ENCODE peak calls at places on chromosome 20, in seven cellular contexts. H is activated CD4-positive, alpha-beta T cell treated with anti-CD3 and anti-CD28 coated beads for 36 hours; I is activated CD8-positive, alpha-beta T cell treated with anti-CD3 and anti-CD28 coated beads, Interleukin-2, amount 10 ng/mL, durations not matched to agents 7 days and 5 days; T is lower leg skin; P is CD4-positive, CD25-positive, alpha-beta regulatory T cell; B is dermis blood vessel endothelial cell; K is endothelial cell. N is an unnamed sample.

GRCh38 chr20:33490023-33490933 is at the start of gene CBFA2T2:
- DNase-seq in B (peak; percentile 78), I (peak; percentile 67), T (peak; percentile 92), P (no peak), K (no peak), H (no peak), N (no peak)

GRCh38 chr20:63699466-63700198 is 3.2 kb downstream of the TNFRSF6B start:
- DNase-seq in B (no peak), T (peak; percentile 84), K (no peak), P (no peak), I (no peak), H (peak; percentile 12), N (no peak)

GRCh38 chr20:24873015-24873620 is 76.0 kb upstream of the CST7 start:
- DNase-seq in P (no peak), B (no peak), I (no peak), T (peak; percentile 75), K (no peak), H (no peak), N (no peak)

GRCh38 chr20:48184229-48184628 is 398.9 kb upstream of the SULF2 start:
- DNase-seq in P (no peak), B (no peak), T (no peak), K (no peak), I (no peak), H (no peak), N (no peak)

GRCh38 chr20:21104466-21104761 is 1.7 kb downstream of the LINC00237 start:
- DNase-seq in I (no peak), B (no peak), P (no peak), K (no peak), T (no peak), H (no peak), N (no peak)

GRCh38 chr20:62702886-62703852 is 5.5 kb upstream of the NTSR1 start:
- DNase-seq in I (peak; percentile 29), H (peak; percentile 69), T (no peak), P (no peak), B (peak; percentile 96), K (no peak), N (no peak)

GRCh38 chr20:59775221-59776055 is 158.0 kb downstream of the SYCP2 start:
- DNase-seq in P (no peak), I (no peak), B (no peak), H (no peak), T (peak; percentile 82), K (no peak), N (no peak)

GRCh38 chr20:51529758-51530157 is 12.8 kb downstream of the NFATC2 start:
- DNase-seq in K (no peak), P (peak; percentile 47), T (no peak), I (peak; percentile 61), H (peak; percentile 91), B (no peak), N (no peak)

GRCh38 chr20:20064303-20064702 is 12.0 kb downstream of the CFAP61 start:
- DNase-seq in P (no peak), B (no peak), H (no peak), K (no peak), T (no peak), I (no peak), N (no peak)

GRCh38 chr20:38680492-38681118 is 43.7 kb upstream of the SLC32A1 start:
- DNase-seq in K (peak; percentile 73), I (peak; percentile 68), T (peak; percentile 13), P (no peak), B (peak; percentile 65), H (peak; percentile 49), N (no peak)

GRCh38 chr20:59765599-59766177 is 161.3 kb downstream of the PHACTR3 start:
- DNase-seq in B (no peak), I (peak; percentile 55), T (no peak), P (no peak), K (peak; percentile 44), H (peak; percentile 50), N (no peak)

GRCh38 chr20:8858181-8858794 is 210.6 kb upstream of the PLCB4 start:
- DNase-seq in I (no peak), H (no peak), K (no peak), P (no peak), B (no peak), T (no peak), N (no peak)

GRCh38 chr20:36435799-36436541 is 105.3 kb upstream of the MYL9 start:
- DNase-seq in B (peak; percentile 69), K (peak; percentile 39), T (peak; percentile 93), H (peak; percentile 95), I (peak; percentile 88), P (peak; percentile 78), N (peak; percentile 83)

N was measured in naive B cell.